ENCODE peak calls at places on chromosomes 2 and 18, in ten cellular contexts. One of them, this sample, is unnamed.

GRCh38 chr2:238370482-238371372 is 50.4 kb downstream of the TRAF3IP1 start:
- DNase-seq in adrenal gland: peak
- DNase-seq in IMR-90: peak
- DNase-seq in GM12891: no peak
- DNase-seq in heart left ventricle: peak
- DNase-seq in lower leg skin: no peak
- DNase-seq in breast epithelium: no peak
- DNase-seq in tibial nerve: peak
- DNase-seq in A549: peak
- DNase-seq in ovary: peak
- DNase-seq in this sample: peak

GRCh38 chr2:237631029-237631785 is 3.8 kb downstream of the LRRFIP1 start:
- DNase-seq in adrenal gland: no peak
- DNase-seq in IMR-90: no peak
- DNase-seq in GM12891: no peak
- DNase-seq in heart left ventricle: no peak
- DNase-seq in lower leg skin: no peak
- DNase-seq in breast epithelium: no peak
- DNase-seq in tibial nerve: no peak
- DNase-seq in A549: no peak
- DNase-seq in ovary: no peak
- DNase-seq in this sample: peak

GRCh38 chr2:231396058-231396821 is 730 bp downstream of the B3GNT7 start:
- DNase-seq in adrenal gland: peak
- DNase-seq in IMR-90: no peak
- DNase-seq in GM12891: peak
- DNase-seq in heart left ventricle: no peak
- DNase-seq in lower leg skin: no peak
- DNase-seq in breast epithelium: no peak
- DNase-seq in tibial nerve: no peak
- DNase-seq in A549: no peak
- DNase-seq in ovary: no peak
- DNase-seq in this sample: no peak

GRCh38 chr2:111522231-111522768 is 361.7 kb downstream of the ANAPC1 start:
- DNase-seq in adrenal gland: no peak
- DNase-seq in IMR-90: peak
- DNase-seq in GM12891: no peak
- DNase-seq in heart left ventricle: no peak
- DNase-seq in lower leg skin: no peak
- DNase-seq in breast epithelium: no peak
- DNase-seq in tibial nerve: no peak
- DNase-seq in A549: no peak
- DNase-seq in ovary: no peak
- DNase-seq in this sample: no peak

GRCh38 chr2:88636026-88636425 is 8.8 kb upstream of the EIF2AK3 start:
- DNase-seq in adrenal gland: no peak
- DNase-seq in IMR-90: no peak
- DNase-seq in GM12891: no peak
- DNase-seq in heart left ventricle: no peak
- DNase-seq in lower leg skin: no peak
- DNase-seq in breast epithelium: no peak
- DNase-seq in tibial nerve: no peak
- DNase-seq in A549: no peak
- DNase-seq in ovary: no peak
- DNase-seq in this sample: no peak

GRCh38 chr2:25467743-25468142 is 126.0 kb upstream of the DNMT3A start:
- DNase-seq in adrenal gland: no peak
- DNase-seq in IMR-90: no peak
- DNase-seq in GM12891: no peak
- DNase-seq in heart left ventricle: no peak
- DNase-seq in lower leg skin: no peak
- DNase-seq in breast epithelium: no peak
- DNase-seq in tibial nerve: no peak
- DNase-seq in A549: no peak
- DNase-seq in ovary: no peak
- DNase-seq in this sample: no peak

GRCh38 chr18:26621161-26622026 is 73.0 kb upstream of the KCTD1 start:
- DNase-seq in adrenal gland: peak
- DNase-seq in IMR-90: no peak
- DNase-seq in GM12891: peak
- DNase-seq in heart left ventricle: peak
- DNase-seq in lower leg skin: no peak
- DNase-seq in breast epithelium: no peak
- DNase-seq in tibial nerve: no peak
- DNase-seq in A549: peak
- DNase-seq in ovary: no peak
- DNase-seq in this sample: peak

GRCh38 chr2:15841776-15842554 is 98.4 kb upstream of the MYCN start:
- DNase-seq in adrenal gland: no peak
- DNase-seq in IMR-90: no peak
- DNase-seq in GM12891: no peak
- DNase-seq in heart left ventricle: no peak
- DNase-seq in lower leg skin: peak
- DNase-seq in breast epithelium: no peak
- DNase-seq in tibial nerve: no peak
- DNase-seq in A549: no peak
- DNase-seq in ovary: no peak
- DNase-seq in this sample: no peak

GRCh38 chr2:69600425-69600824 is 43.1 kb downstream of the AAK1 start:
- DNase-seq in adrenal gland: no peak
- DNase-seq in IMR-90: no peak
- DNase-seq in GM12891: no peak
- DNase-seq in heart left ventricle: no peak
- DNase-seq in lower leg skin: no peak
- DNase-seq in breast epithelium: no peak
- DNase-seq in tibial nerve: no peak
- DNase-seq in A549: no peak
- DNase-seq in ovary: no peak
- DNase-seq in this sample: no peak

GRCh38 chr2:161913865-161914264 is 160.2 kb downstream of the DPP4 start:
- DNase-seq in adrenal gland: no peak
- DNase-seq in IMR-90: peak
- DNase-seq in GM12891: no peak
- DNase-seq in heart left ventricle: no peak
- DNase-seq in lower leg skin: no peak
- DNase-seq in breast epithelium: no peak
- DNase-seq in tibial nerve: no peak
- DNase-seq in A549: no peak
- DNase-seq in ovary: no peak
- DNase-seq in this sample: no peak

GRCh38 chr18:980586-980985 is 75.9 kb downstream of the ADCYAP1 start:
- DNase-seq in adrenal gland: no peak
- DNase-seq in IMR-90: no peak
- DNase-seq in GM12891: no peak
- DNase-seq in heart left ventricle: no peak
- DNase-seq in lower leg skin: no peak
- DNase-seq in breast epithelium: no peak
- DNase-seq in tibial nerve: no peak
- DNase-seq in A549: no peak
- DNase-seq in ovary: no peak
- DNase-seq in this sample: no peak

GRCh38 chr2:235644191-235644590 is 150.3 kb downstream of the AGAP1 start:
- DNase-seq in adrenal gland: no peak
- DNase-seq in IMR-90: no peak
- DNase-seq in GM12891: no peak
- DNase-seq in heart left ventricle: no peak
- DNase-seq in lower leg skin: no peak
- DNase-seq in breast epithelium: no peak
- DNase-seq in tibial nerve: peak
- DNase-seq in A549: no peak
- DNase-seq in ovary: no peak
- DNase-seq in this sample: no peak

GRCh38 chr2:81650048-81650971 is 1345.8 kb upstream of the LRRTM1 start:
- DNase-seq in adrenal gland: no peak
- DNase-seq in IMR-90: peak
- DNase-seq in GM12891: no peak
- DNase-seq in heart left ventricle: no peak
- DNase-seq in lower leg skin: no peak
- DNase-seq in breast epithelium: no peak
- DNase-seq in tibial nerve: no peak
- DNase-seq in A549: peak
- DNase-seq in ovary: no peak
- DNase-seq in this sample: no peak

GRCh38 chr18:29823671-29824070 is 1218.9 kb downstream of the DSC3 start:
- DNase-seq in adrenal gland: no peak
- DNase-seq in IMR-90: no peak
- DNase-seq in GM12891: no peak
- DNase-seq in heart left ventricle: no peak
- DNase-seq in lower leg skin: no peak
- DNase-seq in breast epithelium: no peak
- DNase-seq in tibial nerve: no peak
- DNase-seq in A549: no peak
- DNase-seq in ovary: no peak
- DNase-seq in this sample: no peak

GRCh38 chr18:44680271-44681038 is at the start of gene SETBP1:
- DNase-seq in adrenal gland: peak
- DNase-seq in IMR-90: peak
- DNase-seq in GM12891: peak
- DNase-seq in heart left ventricle: peak
- DNase-seq in lower leg skin: peak
- DNase-seq in breast epithelium: peak
- DNase-seq in tibial nerve: peak
- DNase-seq in A549: peak
- DNase-seq in ovary: peak
- DNase-seq in this sample: peak
- TF ChIP-seq POLR2A in adrenal gland: no peak
- TF ChIP-seq POLR2A in IMR-90: no peak
- TF ChIP-seq POLR2A in GM12891: peak
- TF ChIP-seq POLR2A in heart left ventricle: no peak
- TF ChIP-seq POLR2A in lower leg skin: no peak
- TF ChIP-seq POLR2A in breast epithelium: no peak
- TF ChIP-seq POLR2A in tibial nerve: no peak
- TF ChIP-seq POLR2A in A549: no peak
- TF ChIP-seq POLR2A in ovary: no peak
- TF ChIP-seq POLR2A in this sample: no peak

GRCh38 chr2:183038341-183039300 is at the start of gene NCKAP1:
- DNase-seq in adrenal gland: peak
- DNase-seq in IMR-90: peak
- DNase-seq in GM12891: peak
- DNase-seq in heart left ventricle: peak
- DNase-seq in lower leg skin: peak
- DNase-seq in breast epithelium: peak
- DNase-seq in tibial nerve: peak
- DNase-seq in A549: peak
- DNase-seq in ovary: peak
- DNase-seq in this sample: peak
- TF ChIP-seq POLR2A in adrenal gland: peak
- TF ChIP-seq POLR2A in IMR-90: no peak
- TF ChIP-seq POLR2A in GM12891: no peak
- TF ChIP-seq POLR2A in heart left ventricle: no peak
- TF ChIP-seq POLR2A in lower leg skin: no peak
- TF ChIP-seq POLR2A in breast epithelium: no peak
- TF ChIP-seq POLR2A in tibial nerve: peak
- TF ChIP-seq POLR2A in A549: no peak
- TF ChIP-seq POLR2A in ovary: peak
- TF ChIP-seq POLR2A in this sample: no peak

DNA sequence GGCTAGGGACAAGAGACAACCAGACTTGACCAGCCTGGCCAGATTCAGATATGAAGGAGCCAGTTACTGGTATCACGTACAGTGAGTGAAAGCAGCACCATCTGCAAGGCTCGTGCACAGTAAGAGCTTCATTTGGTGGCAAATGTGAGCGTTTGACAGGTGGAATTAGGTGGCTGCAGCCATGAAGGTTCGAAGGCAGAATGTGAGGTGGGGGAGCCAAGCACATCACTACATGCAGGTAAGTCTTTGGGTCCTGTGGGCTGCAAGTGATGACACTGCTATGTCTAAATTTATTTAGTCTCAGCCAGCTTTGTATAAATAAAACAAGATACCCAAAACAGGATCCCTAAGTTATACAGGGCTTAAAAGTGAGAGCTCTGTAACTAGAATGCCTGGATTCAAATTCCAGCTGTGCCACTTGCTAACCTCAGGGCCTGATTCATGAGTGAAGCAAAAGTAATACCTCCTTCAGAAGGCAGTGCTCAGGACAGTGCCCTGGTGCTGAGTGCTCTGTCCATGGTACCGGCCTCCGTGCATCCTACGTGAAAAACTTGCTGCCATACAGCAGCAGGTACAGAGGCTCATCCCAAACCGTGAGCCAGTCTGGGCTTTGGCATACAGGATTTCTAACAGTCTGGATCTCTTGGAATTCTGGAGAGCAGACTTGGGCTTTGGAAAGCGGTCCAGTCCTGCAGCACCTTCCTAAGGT is 18.6 kb downstream of the DDX18 start:
- DNase-seq in adrenal gland: no peak
- DNase-seq in IMR-90: peak
- DNase-seq in GM12891: no peak
- DNase-seq in heart left ventricle: no peak
- DNase-seq in lower leg skin: no peak
- DNase-seq in breast epithelium: no peak
- DNase-seq in tibial nerve: no peak
- DNase-seq in A549: peak
- DNase-seq in ovary: peak
- DNase-seq in this sample: no peak
- TF ChIP-seq POLR2A in adrenal gland: no peak
- TF ChIP-seq POLR2A in IMR-90: no peak
- TF ChIP-seq POLR2A in GM12891: no peak
- TF ChIP-seq POLR2A in heart left ventricle: no peak
- TF ChIP-seq POLR2A in lower leg skin: no peak
- TF ChIP-seq POLR2A in breast epithelium: no peak
- TF ChIP-seq POLR2A in tibial nerve: no peak
- TF ChIP-seq POLR2A in A549: no peak
- TF ChIP-seq POLR2A in ovary: no peak
- TF ChIP-seq POLR2A in this sample: no peak

DNA sequence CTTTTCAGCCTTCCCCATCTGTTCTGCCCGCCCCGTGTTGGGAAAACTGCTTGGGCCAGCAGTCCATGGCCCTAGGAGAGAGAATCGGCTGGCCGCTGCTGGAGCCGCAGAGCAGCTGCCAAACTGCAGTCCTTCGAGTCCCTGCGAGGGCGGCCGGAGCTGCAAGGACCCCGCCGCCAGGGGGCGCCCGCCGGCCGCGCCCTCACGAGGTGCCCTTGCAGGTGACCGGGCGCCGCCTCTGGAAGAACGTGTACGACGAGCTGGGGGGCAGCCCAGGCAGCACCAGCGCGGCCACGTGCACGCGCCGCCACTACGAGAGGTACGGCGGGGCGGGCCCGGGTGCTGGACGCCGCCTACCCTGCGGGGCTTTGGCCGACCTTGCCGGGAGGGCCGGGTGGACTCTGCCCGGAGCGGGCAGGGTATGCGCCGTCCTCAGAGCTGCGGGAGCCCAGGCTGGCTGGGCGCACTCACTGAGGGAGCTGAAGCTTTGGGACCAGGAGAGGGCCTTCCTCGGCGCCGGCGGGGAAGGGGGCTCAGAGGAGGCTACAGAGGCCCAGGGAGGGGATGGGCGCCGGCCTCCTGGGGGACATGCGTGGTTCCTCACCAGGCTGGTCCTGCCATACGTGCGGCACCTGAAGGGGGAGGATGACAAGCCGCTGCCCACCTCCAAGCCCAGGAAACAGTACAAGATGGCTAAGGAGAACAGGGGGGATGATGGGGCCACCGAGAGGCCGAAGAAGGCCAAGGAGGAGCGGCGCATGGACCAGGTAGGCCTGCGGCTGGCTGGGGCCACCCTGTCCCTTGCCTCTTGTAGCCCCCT is 13.6 kb downstream of the ARID5A start:
- DNase-seq in adrenal gland: no peak
- DNase-seq in IMR-90: no peak
- DNase-seq in GM12891: no peak
- DNase-seq in heart left ventricle: no peak
- DNase-seq in lower leg skin: peak
- DNase-seq in breast epithelium: no peak
- DNase-seq in tibial nerve: no peak
- DNase-seq in A549: peak
- DNase-seq in ovary: peak
- DNase-seq in this sample: peak
- TF ChIP-seq POLR2A in adrenal gland: no peak
- TF ChIP-seq POLR2A in IMR-90: no peak
- TF ChIP-seq POLR2A in GM12891: no peak
- TF ChIP-seq POLR2A in heart left ventricle: no peak
- TF ChIP-seq POLR2A in lower leg skin: no peak
- TF ChIP-seq POLR2A in breast epithelium: no peak
- TF ChIP-seq POLR2A in tibial nerve: no peak
- TF ChIP-seq POLR2A in A549: no peak
- TF ChIP-seq POLR2A in ovary: no peak
- TF ChIP-seq POLR2A in this sample: no peak

This sample was measured in thyroid gland.